ENCODE peak calls at places on chromosome 10, in six cellular contexts. Y, H, S, G, I and U are unnamed samples.
A peak's percentile ranks its signal among the peaks of the same experiment; 100 is the strongest.

GRCh38 chr10:60098676-60099601 is 192.6 kb upstream of the CCDC6 start:
- DNase-seq in Y (no peak), H (no peak), S (no peak), G (no peak), I (peak; percentile 1), U (no peak)

GRCh38 chr10:54363390-54363789 is 437.6 kb downstream of the PCDH15 start:
- DNase-seq in Y (no peak), H (no peak), S (no peak), G (no peak), I (no peak), U (no peak)

GRCh38 chr10:96618648-96619047 is 31.8 kb upstream of the TM9SF3 start:
- DNase-seq in Y (peak; percentile 49), H (no peak), S (no peak), G (peak; percentile 49), I (no peak), U (no peak)

GRCh38 chr10:133359554-133359971 is 1.7 kb upstream of the FUOM start:
- DNase-seq in Y (peak; percentile 37), H (peak; percentile 61), S (no peak), G (no peak), I (no peak), U (no peak)

GRCh38 chr10:81403451-81403850 is 471.5 kb upstream of the NRG3 start:
- DNase-seq in Y (no peak), H (no peak), S (no peak), G (no peak), I (no peak), U (no peak)

GRCh38 chr10:29309465-29309864 is 20.6 kb downstream of the LYZL1 start:
- DNase-seq in Y (no peak), H (no peak), S (no peak), G (no peak), I (no peak), U (no peak)

GRCh38 chr10:116162851-116163250 is 110.2 kb downstream of the GFRA1 start:
- DNase-seq in Y (no peak), H (no peak), S (no peak), G (no peak), I (no peak), U (no peak)

GRCh38 chr10:21519981-21520436 is 5.5 kb downstream of the SKIDA1 start:
- DNase-seq in Y (peak; percentile 19), H (no peak), S (no peak), G (peak; percentile 57), I (no peak), U (no peak)

GRCh38 chr10:3924344-3924743 is 139.3 kb upstream of the KLF6 start:
- DNase-seq in Y (no peak), H (no peak), S (no peak), G (peak; percentile 94), I (no peak), U (no peak)